ENCODE peak calls at places on chromosomes 12 and 14, in nine cellular contexts. D is coronary artery, B is GM12865, K is astrocyte of the spinal cord, C is NB4, T is OCI-LY7, F is AG04450, V is GM06990, P is lower lobe of right lung. L is an unnamed sample.

GRCh38 chr14:95679995-95680735 is 6.1 kb upstream of the TCL1B start:
- DNase-seq in P (no peak), T (peak), D (no peak), K (no peak), V (no peak), B (peak), F (no peak), C (no peak), L (no peak)

GRCh38 chr12:44369967-44370366 is 506.1 kb downstream of the NELL2 start:
- DNase-seq in F (no peak), V (no peak), K (no peak), B (no peak), P (no peak), T (no peak), C (no peak), D (no peak), L (peak)

GRCh38 chr14:91138511-91139359 is 24.9 kb downstream of the DGLUCY start:
- DNase-seq in V (no peak), T (peak), C (peak), P (no peak), F (no peak), K (no peak), B (peak), D (no peak), L (peak)

GRCh38 chr14:73462078-73462715 is 3.9 kb upstream of the NUMB start:
- DNase-seq in F (no peak), P (peak), T (no peak), K (peak), V (no peak), B (no peak), C (peak), D (no peak), L (peak)

GRCh38 chr12:109930028-109930800 is 30.1 kb downstream of the TCHP start:
- DNase-seq in V (no peak), T (no peak), B (no peak), P (no peak), D (no peak), K (no peak), C (no peak), F (no peak), L (no peak)

GRCh38 chr12:121334513-121335343 is 17.5 kb downstream of the ANAPC5 start:
- DNase-seq in V (peak), K (peak), C (peak), P (no peak), D (no peak), F (peak), T (peak), B (peak), L (peak)

GRCh38 chr14:88463318-88463717 is 77.9 kb downstream of the SPATA7 start:
- DNase-seq in V (no peak), C (peak), P (no peak), B (peak), K (no peak), D (no peak), T (peak), F (no peak), L (peak)

GRCh38 chr14:21024668-21025373 is at the start of gene NDRG2:
- DNase-seq in V (peak), B (peak), K (no peak), F (no peak), D (peak), C (peak), P (peak), T (no peak), L (peak)

GRCh38 chr14:99730876-99731351 is 46.8 kb downstream of the CYP46A1 start:
- DNase-seq in C (no peak), T (no peak), D (peak), F (no peak), K (no peak), V (no peak), B (no peak), P (peak), L (no peak)
- H3K4me3 ChIP-seq in C (no peak), T (no peak), D (peak), F (no peak), K (no peak), V (no peak), B (no peak), P (peak), L (no peak)

DNA sequence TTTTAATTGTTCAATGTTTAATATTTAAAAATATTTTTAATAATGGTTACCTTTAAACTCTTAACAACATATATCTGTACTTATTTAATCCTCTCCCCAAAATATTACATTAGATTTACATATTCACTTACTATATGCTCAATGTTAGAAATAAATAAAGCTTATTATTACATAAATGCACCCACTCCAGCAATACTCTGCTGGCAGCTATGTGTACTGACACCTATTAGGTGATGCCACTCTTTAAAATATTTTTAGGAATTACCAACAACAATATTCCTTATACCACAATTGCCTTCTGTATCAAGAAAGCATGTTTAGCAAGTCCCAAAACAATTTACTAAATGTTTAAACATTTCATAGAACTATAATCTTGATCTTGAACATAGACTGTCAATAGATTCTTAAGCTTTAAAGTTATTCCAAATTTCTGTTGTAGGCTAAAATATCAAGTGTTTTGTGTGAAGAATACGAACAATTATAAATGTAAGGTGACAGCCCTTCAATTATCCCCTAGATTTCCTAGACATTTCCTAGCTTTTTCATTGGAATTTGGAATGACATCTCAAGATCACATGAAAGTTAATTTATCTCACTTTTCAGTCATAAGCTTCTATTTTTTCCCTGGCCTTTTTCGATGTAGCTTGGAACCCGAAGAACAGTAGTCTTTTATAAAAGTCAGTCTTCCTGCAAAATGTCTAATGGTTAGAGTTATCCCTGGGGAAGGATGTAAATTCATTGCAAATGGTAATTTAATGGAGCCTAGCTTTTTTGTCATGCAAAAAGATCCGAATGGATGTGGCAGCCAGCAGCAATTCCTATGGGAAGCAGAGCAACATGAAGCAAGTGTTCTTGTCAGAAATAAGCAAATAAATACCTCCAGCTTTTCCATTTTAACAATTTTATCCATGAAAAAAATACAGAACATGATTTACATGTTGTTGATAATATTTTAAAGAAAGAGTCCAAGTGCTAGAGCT is 907.5 kb upstream of the ATXN7L3B start:
- DNase-seq in C (no peak), K (no peak), B (no peak), T (no peak), V (no peak), P (no peak), F (no peak), D (no peak), L (no peak)
- TF ChIP-seq CTCF in C (no peak), K (no peak), B (no peak), T (no peak), V (no peak), P (no peak), F (no peak), D (no peak), L (no peak)

GRCh38 chr12:128797119-128798118 is 26.3 kb downstream of the SLC15A4 start:
- DNase-seq in F (peak), T (peak), P (peak), B (no peak), K (peak), D (no peak), V (no peak), C (no peak), L (no peak)
- H3K4me3 ChIP-seq in F (no peak), T (peak), P (no peak), B (no peak), K (no peak), D (no peak), V (no peak), C (no peak), L (no peak)

GRCh38 chr14:76309572-76310551 is 66.1 kb upstream of the ESRRB start:
- DNase-seq in B (no peak), T (no peak), D (peak), V (no peak), F (no peak), P (no peak), K (no peak), C (no peak), L (no peak)
- TF ChIP-seq CTCF in B (peak), T (no peak), D (no peak), V (no peak), F (no peak), P (no peak), K (no peak), C (no peak), L (no peak)

GRCh38 chr12:62215506-62215905 is 44.7 kb upstream of the USP15 start:
- DNase-seq in T (no peak), P (no peak), B (no peak), V (no peak), D (no peak), C (peak), F (no peak), K (no peak), L (peak)

GRCh38 chr12:62210422-62210821 is 49.8 kb upstream of the USP15 start:
- DNase-seq in F (no peak), D (no peak), T (peak), P (peak), K (peak), C (peak), B (peak), V (no peak), L (peak)

GRCh38 chr12:62217466-62218194 is 42.6 kb upstream of the USP15 start:
- DNase-seq in V (no peak), F (no peak), P (no peak), B (no peak), T (no peak), C (no peak), D (no peak), K (no peak), L (no peak)

GRCh38 chr12:62211510-62211909 is 48.7 kb upstream of the USP15 start:
- DNase-seq in K (no peak), B (no peak), D (no peak), C (peak), P (no peak), T (no peak), V (no peak), F (no peak), L (peak)

GRCh38 chr12:62214847-62215246 is 45.4 kb upstream of the USP15 start:
- DNase-seq in V (no peak), C (peak), K (no peak), P (no peak), T (no peak), F (no peak), D (no peak), B (no peak), L (peak)
- H3K4me3 ChIP-seq in V (no peak), C (peak), K (no peak), P (no peak), T (no peak), F (no peak), D (no peak), B (no peak), L (no peak)

GRCh38 chr12:81610955-81611889 is 147.9 kb downstream of the PPFIA2 start:
- DNase-seq in K (no peak), F (no peak), C (peak), B (peak), V (no peak), P (no peak), T (peak), D (no peak), L (peak)
- TF ChIP-seq CTCF in K (peak), F (peak), C (peak), B (peak), V (peak), P (no peak), T (peak), D (no peak), L (peak)

GRCh38 chr12:64569923-64570595 is 40.2 kb upstream of the RASSF3 start:
- DNase-seq in C (no peak), D (no peak), P (no peak), V (no peak), K (no peak), T (no peak), F (no peak), B (no peak), L (no peak)

GRCh38 chr12:64566122-64566521 is 44.2 kb upstream of the RASSF3 start:
- DNase-seq in D (no peak), F (no peak), C (no peak), B (no peak), T (no peak), V (no peak), P (no peak), K (no peak), L (no peak)

GRCh38 chr12:64568313-64568712 is 42.0 kb upstream of the RASSF3 start:
- DNase-seq in T (no peak), C (no peak), D (no peak), F (no peak), V (no peak), P (no peak), K (no peak), B (no peak), L (no peak)

GRCh38 chr12:64567570-64567969 is 42.7 kb upstream of the RASSF3 start:
- DNase-seq in T (no peak), P (no peak), V (no peak), F (no peak), B (no peak), K (no peak), C (no peak), D (no peak), L (no peak)

GRCh38 chr12:64566882-64567517 is 43.3 kb upstream of the RASSF3 start:
- DNase-seq in T (no peak), B (no peak), C (peak), K (no peak), F (no peak), D (no peak), V (no peak), P (no peak), L (no peak)
- H3K4me3 ChIP-seq in T (no peak), B (no peak), C (no peak), K (no peak), F (no peak), D (no peak), V (no peak), P (no peak), L (no peak)

GRCh38 chr14:104443391-104444158 is 136.0 kb upstream of the C14orf180 start:
- DNase-seq in D (peak), T (no peak), B (no peak), V (no peak), K (no peak), P (no peak), C (no peak), F (no peak), L (no peak)
- TF ChIP-seq CTCF in D (no peak), T (no peak), B (no peak), V (no peak), K (no peak), P (no peak), C (no peak), F (no peak), L (no peak)

GRCh38 chr12:54350743-54351142 is 13.5 kb downstream of the GPR84 start:
- DNase-seq in V (no peak), D (no peak), P (no peak), C (no peak), T (no peak), B (no peak), K (no peak), F (no peak), L (no peak)
- H3K4me3 ChIP-seq in V (no peak), D (no peak), P (no peak), C (no peak), T (no peak), B (no peak), K (no peak), F (no peak), L (no peak)

GRCh38 chr12:63880742-63881141 is 36.2 kb downstream of the SRGAP1 start:
- DNase-seq in B (no peak), T (no peak), P (no peak), C (no peak), D (no peak), K (no peak), V (no peak), F (no peak), L (no peak)
- TF ChIP-seq CTCF in B (no peak), T (no peak), P (no peak), C (no peak), D (no peak), K (no peak), V (no peak), F (no peak), L (no peak)

L was measured in fibroblast of villous mesenchyme.